ENCODE peak calls at places on chromosomes 13 and 19, in eight cellular contexts. M is NCI-H446 treated with DMSO at 0.1 percent for 48 hours, L is mesothelial cell of epicardium, K is cerebellar cortex, Y is frontal cortex, B is sigmoid colon, T is neural crest cell, A is RKO. V is an unnamed sample.

GRCh38 chr13:75760182-75760981 is 124.3 kb downstream of the LMO7 start:
- DNase-seq in L (no peak), T (no peak), K (no peak), A (no peak), M (no peak), Y (no peak), B (no peak), V (no peak)

GRCh38 chr19:29682236-29682895 is 17.1 kb downstream of the PLEKHF1 start:
- DNase-seq in M (no peak), B (no peak), Y (no peak), L (no peak), T (no peak), A (no peak), K (no peak), V (no peak)

GRCh38 chr13:24670174-24670573 is 10.0 kb upstream of the ATP12A start:
- DNase-seq in B (no peak), L (no peak), K (no peak), M (no peak), Y (no peak), T (no peak), A (no peak), V (no peak)

GRCh38 chr19:35991731-35992450 is 3.1 kb upstream of the SDHAF1 start:
- DNase-seq in K (no peak), M (no peak), A (no peak), Y (no peak), L (no peak), T (no peak), B (no peak), V (peak)

GRCh38 chr19:17611462-17612244 is 56.2 kb downstream of the COLGALT1 start:
- DNase-seq in A (no peak), Y (no peak), L (no peak), K (no peak), M (no peak), B (no peak), T (no peak), V (no peak)

GRCh38 chr13:48078251-48078656 is 16.6 kb downstream of the MED4 start:
- DNase-seq in T (no peak), K (peak), L (no peak), M (no peak), B (no peak), A (peak), Y (no peak), V (no peak)

GRCh38 chr19:53076984-53077383 is 26.2 kb downstream of the ZNF160 start:
- DNase-seq in K (peak), B (peak), T (peak), A (peak), L (peak), M (no peak), Y (no peak), V (no peak)

GRCh38 chr19:53102701-53103140 is 501 bp downstream of the ZNF160 start:
- DNase-seq in T (peak), A (peak), B (peak), Y (no peak), K (peak), L (no peak), M (no peak), V (no peak)

GRCh38 chr19:9705836-9706235 is 30.9 kb upstream of the ZNF562 start:
- DNase-seq in A (no peak), Y (no peak), T (no peak), K (no peak), L (no peak), B (no peak), M (no peak), V (no peak)

GRCh38 chr13:20428666-20429644 is 96.7 kb downstream of the CRYL1 start:
- DNase-seq in L (no peak), Y (no peak), T (no peak), B (no peak), K (no peak), M (no peak), A (peak), V (no peak)

GRCh38 chr19:5131866-5132561 is 163.1 kb downstream of the KDM4B start:
- DNase-seq in A (no peak), Y (no peak), B (no peak), M (no peak), K (no peak), L (no peak), T (no peak), V (no peak)

GRCh38 chr13:95100525-95101121 is 200.6 kb downstream of the ABCC4 start:
- DNase-seq in B (no peak), T (peak), L (no peak), Y (no peak), M (no peak), A (peak), K (no peak), V (no peak)

GRCh38 chr13:26133286-26133685 is 81.5 kb upstream of the SHISA2 start:
- DNase-seq in L (no peak), A (no peak), Y (no peak), T (no peak), B (no peak), M (no peak), K (no peak), V (no peak)

GRCh38 chr19:17246681-17247425 is 1.1 kb upstream of the NR2F6 start:
- DNase-seq in T (no peak), K (no peak), A (no peak), M (no peak), L (no peak), Y (no peak), B (no peak), V (no peak)

GRCh38 chr19:45999653-46000121 is 4.4 kb downstream of the CCDC61 start:
- DNase-seq in M (no peak), K (peak), B (no peak), A (no peak), Y (no peak), T (no peak), L (no peak), V (no peak)

GRCh38 chr13:98467263-98467985 is 109.5 kb downstream of the STK24 start:
- DNase-seq in A (no peak), M (no peak), Y (no peak), B (peak), T (no peak), K (no peak), L (no peak), V (no peak)

GRCh38 chr19:38877781-38878574 is at the start of gene RINL:
- DNase-seq in T (no peak), M (no peak), B (no peak), K (no peak), A (no peak), L (no peak), Y (no peak), V (peak)

GRCh38 chr19:32889137-32889934 is 19.8 kb upstream of the SLC7A9 start:
- DNase-seq in A (no peak), L (no peak), M (no peak), T (no peak), B (no peak), K (no peak), Y (no peak), V (no peak)

GRCh38 chr19:45406165-45406956 is at the start of gene POLR1G:
- DNase-seq in A (peak), B (peak), Y (peak), L (no peak), K (peak), T (peak), M (peak), V (peak)

GRCh38 chr13:65472336-65472735 is 1757.8 kb downstream of the PCDH9 start:
- DNase-seq in Y (no peak), T (no peak), K (no peak), B (no peak), M (no peak), A (no peak), L (no peak), V (no peak)

GRCh38 chr19:54418030-54418929 is 3.0 kb downstream of the TTYH1 start:
- DNase-seq in B (no peak), A (no peak), Y (peak), K (no peak), M (no peak), L (no peak), T (no peak), V (no peak)

GRCh38 chr19:16825312-16826168 is 3.7 kb upstream of the SIN3B start:
- DNase-seq in L (peak), K (peak), T (no peak), A (no peak), M (peak), B (peak), Y (no peak), V (no peak)